ENCODE peak calls at places on chromosomes 3 and 15, in seven cellular contexts. One of them, this sample, is unnamed.

GRCh38 chr3:53900666-53901331 is 9.1 kb upstream of the SELENOK start:
- DNase-seq in K562: no peak
- DNase-seq in stimulated activated CD4-positive, alpha-beta T cell treated with anti-CD3 and anti-CD28 coated beads, Interleukin-2, amount 100 ng/mL, for 4 hours: no peak
- DNase-seq in activated CD4-positive, CD25-positive, alpha-beta regulatory T cell: no peak
- DNase-seq in germinal center: no peak
- DNase-seq in WTC11: no peak
- DNase-seq in GM12891: no peak
- DNase-seq in this sample: no peak

GRCh38 chr3:108500728-108501127 is 9.7 kb downstream of the MYH15 start:
- DNase-seq in K562: no peak
- DNase-seq in stimulated activated CD4-positive, alpha-beta T cell treated with anti-CD3 and anti-CD28 coated beads, Interleukin-2, amount 100 ng/mL, for 4 hours: no peak
- DNase-seq in activated CD4-positive, CD25-positive, alpha-beta regulatory T cell: no peak
- DNase-seq in germinal center: no peak
- DNase-seq in WTC11: no peak
- DNase-seq in GM12891: no peak
- DNase-seq in this sample: no peak

GRCh38 chr3:198076722-198077308 is 116.8 kb downstream of the LMLN start:
- DNase-seq in K562: no peak
- DNase-seq in stimulated activated CD4-positive, alpha-beta T cell treated with anti-CD3 and anti-CD28 coated beads, Interleukin-2, amount 100 ng/mL, for 4 hours: no peak
- DNase-seq in activated CD4-positive, CD25-positive, alpha-beta regulatory T cell: no peak
- DNase-seq in germinal center: no peak
- DNase-seq in WTC11: no peak
- DNase-seq in GM12891: no peak
- DNase-seq in this sample: no peak

GRCh38 chr15:43977072-43977884 is 150.5 kb downstream of the WDR76 start:
- DNase-seq in K562: no peak
- DNase-seq in stimulated activated CD4-positive, alpha-beta T cell treated with anti-CD3 and anti-CD28 coated beads, Interleukin-2, amount 100 ng/mL, for 4 hours: no peak
- DNase-seq in activated CD4-positive, CD25-positive, alpha-beta regulatory T cell: no peak
- DNase-seq in germinal center: no peak
- DNase-seq in WTC11: no peak
- DNase-seq in GM12891: no peak
- DNase-seq in this sample: no peak

GRCh38 chr3:20539666-20540460 is 353.9 kb upstream of the SGO1 start:
- DNase-seq in K562: no peak
- DNase-seq in stimulated activated CD4-positive, alpha-beta T cell treated with anti-CD3 and anti-CD28 coated beads, Interleukin-2, amount 100 ng/mL, for 4 hours: no peak
- DNase-seq in activated CD4-positive, CD25-positive, alpha-beta regulatory T cell: no peak
- DNase-seq in germinal center: no peak
- DNase-seq in WTC11: no peak
- DNase-seq in GM12891: no peak
- DNase-seq in this sample: no peak

GRCh38 chr15:74218172-74218885 is 15.7 kb upstream of the STRA6 start:
- DNase-seq in K562: no peak
- DNase-seq in stimulated activated CD4-positive, alpha-beta T cell treated with anti-CD3 and anti-CD28 coated beads, Interleukin-2, amount 100 ng/mL, for 4 hours: no peak
- DNase-seq in activated CD4-positive, CD25-positive, alpha-beta regulatory T cell: no peak
- DNase-seq in germinal center: no peak
- DNase-seq in WTC11: no peak
- DNase-seq in GM12891: no peak
- DNase-seq in this sample: no peak

GRCh38 chr3:180354214-180354613 is 247.7 kb upstream of the TTC14 start:
- DNase-seq in K562: no peak
- DNase-seq in stimulated activated CD4-positive, alpha-beta T cell treated with anti-CD3 and anti-CD28 coated beads, Interleukin-2, amount 100 ng/mL, for 4 hours: no peak
- DNase-seq in activated CD4-positive, CD25-positive, alpha-beta regulatory T cell: no peak
- DNase-seq in germinal center: no peak
- DNase-seq in WTC11: no peak
- DNase-seq in GM12891: no peak
- DNase-seq in this sample: no peak

GRCh38 chr3:67015702-67016500 is 17.8 kb downstream of the KBTBD8 start:
- DNase-seq in K562: no peak
- DNase-seq in stimulated activated CD4-positive, alpha-beta T cell treated with anti-CD3 and anti-CD28 coated beads, Interleukin-2, amount 100 ng/mL, for 4 hours: no peak
- DNase-seq in activated CD4-positive, CD25-positive, alpha-beta regulatory T cell: no peak
- DNase-seq in germinal center: no peak
- DNase-seq in WTC11: no peak
- DNase-seq in GM12891: no peak
- DNase-seq in this sample: no peak

GRCh38 chr3:133211449-133211848 is 173.3 kb downstream of the TMEM108 start:
- DNase-seq in K562: peak
- DNase-seq in stimulated activated CD4-positive, alpha-beta T cell treated with anti-CD3 and anti-CD28 coated beads, Interleukin-2, amount 100 ng/mL, for 4 hours: no peak
- DNase-seq in activated CD4-positive, CD25-positive, alpha-beta regulatory T cell: no peak
- DNase-seq in germinal center: peak
- DNase-seq in WTC11: no peak
- DNase-seq in GM12891: no peak
- DNase-seq in this sample: peak

GRCh38 chr15:82530606-82531379 is 9.5 kb downstream of the RPS17 start:
- DNase-seq in K562: peak
- DNase-seq in stimulated activated CD4-positive, alpha-beta T cell treated with anti-CD3 and anti-CD28 coated beads, Interleukin-2, amount 100 ng/mL, for 4 hours: peak
- DNase-seq in activated CD4-positive, CD25-positive, alpha-beta regulatory T cell: no peak
- DNase-seq in germinal center: peak
- DNase-seq in WTC11: peak
- DNase-seq in GM12891: peak
- DNase-seq in this sample: peak

GRCh38 chr3:61974662-61975061 is 398.7 kb downstream of the FEZF2 start:
- DNase-seq in K562: no peak
- DNase-seq in stimulated activated CD4-positive, alpha-beta T cell treated with anti-CD3 and anti-CD28 coated beads, Interleukin-2, amount 100 ng/mL, for 4 hours: no peak
- DNase-seq in activated CD4-positive, CD25-positive, alpha-beta regulatory T cell: no peak
- DNase-seq in germinal center: no peak
- DNase-seq in WTC11: no peak
- DNase-seq in GM12891: no peak
- DNase-seq in this sample: no peak

GRCh38 chr3:97992547-97993173 is 20.4 kb upstream of the RIOX2 start:
- DNase-seq in K562: no peak
- DNase-seq in stimulated activated CD4-positive, alpha-beta T cell treated with anti-CD3 and anti-CD28 coated beads, Interleukin-2, amount 100 ng/mL, for 4 hours: no peak
- DNase-seq in activated CD4-positive, CD25-positive, alpha-beta regulatory T cell: no peak
- DNase-seq in germinal center: no peak
- DNase-seq in WTC11: no peak
- DNase-seq in GM12891: no peak
- DNase-seq in this sample: no peak

GRCh38 chr3:23685484-23686258 is 120.1 kb upstream of the UBE2E1 start:
- DNase-seq in K562: peak
- DNase-seq in stimulated activated CD4-positive, alpha-beta T cell treated with anti-CD3 and anti-CD28 coated beads, Interleukin-2, amount 100 ng/mL, for 4 hours: no peak
- DNase-seq in activated CD4-positive, CD25-positive, alpha-beta regulatory T cell: no peak
- DNase-seq in germinal center: no peak
- DNase-seq in WTC11: no peak
- DNase-seq in GM12891: no peak
- DNase-seq in this sample: no peak

GRCh38 chr15:39399600-39399999 is 181.3 kb upstream of the THBS1 start:
- DNase-seq in K562: no peak
- DNase-seq in stimulated activated CD4-positive, alpha-beta T cell treated with anti-CD3 and anti-CD28 coated beads, Interleukin-2, amount 100 ng/mL, for 4 hours: no peak
- DNase-seq in activated CD4-positive, CD25-positive, alpha-beta regulatory T cell: no peak
- DNase-seq in germinal center: no peak
- DNase-seq in WTC11: no peak
- DNase-seq in GM12891: no peak
- DNase-seq in this sample: no peak